ENCODE peak calls at places on chromosomes 4 and X, in six cellular contexts. B, Z, R, L, V and J are unnamed samples.

GRCh38 chrX:112512509-112512908 is 167.2 kb downstream of the LHFPL1 start:
- DNase-seq in L (no peak), Z (no peak), V (no peak), R (peak; percentile 26), B (no peak), J (peak; percentile 51)

GRCh38 chr4:84499065-84499982 is at the start of gene NKX6-1:
- DNase-seq in R (peak; percentile 91), B (no peak), V (no peak), L (no peak), Z (peak; percentile 60), J (peak; percentile 95)

GRCh38 chr4:9987749-9988346 is 33.4 kb downstream of the SLC2A9 start:
- DNase-seq in R (no peak), V (no peak), B (no peak), Z (no peak), L (no peak), J (no peak)

GRCh38 chr4:146446555-146446954 is 75.2 kb downstream of the SLC10A7 start:
- DNase-seq in L (no peak), R (no peak), V (no peak), B (no peak), Z (no peak), J (no peak)

GRCh38 chrX:12570859-12571501 is 220.2 kb upstream of the PRPS2 start:
- DNase-seq in B (no peak), L (no peak), V (no peak), Z (no peak), R (no peak), J (peak; percentile 42)

GRCh38 chrX:129318375-129318774 is 204.9 kb downstream of the SMARCA1 start:
- DNase-seq in L (no peak), B (no peak), Z (peak; percentile 15), R (no peak), V (no peak), J (no peak)

GRCh38 chrX:141662781-141663180 is 35.8 kb downstream of the SPANXD start:
- DNase-seq in L (no peak), Z (no peak), B (no peak), R (no peak), V (no peak), J (no peak)

GRCh38 chrX:110454336-110454735 is 95.7 kb downstream of the RTL9 start:
- DNase-seq in B (no peak), R (no peak), Z (no peak), L (no peak), V (no peak), J (no peak)

GRCh38 chr4:164402554-164402953 is 351.4 kb upstream of the SMIM31 start:
- DNase-seq in R (no peak), L (no peak), B (no peak), Z (no peak), V (no peak), J (no peak)

GRCh38 chr4:69907151-69907550 is 23.7 kb upstream of the CSN1S1 start:
- DNase-seq in Z (no peak), B (no peak), V (no peak), R (no peak), L (no peak), J (no peak)

GRCh38 chr4:36758779-36759178 is 477.4 kb downstream of the DTHD1 start:
- DNase-seq in L (no peak), V (no peak), Z (no peak), R (no peak), B (no peak), J (peak; percentile 83)

GRCh38 chr4:72496119-72496518 is 72.9 kb downstream of the ADAMTS3 start:
- DNase-seq in Z (no peak), B (no peak), L (no peak), V (no peak), R (no peak), J (no peak)

GRCh38 chrX:95071621-95072020 is 1397.6 kb downstream of the FAM133A start:
- DNase-seq in L (no peak), V (no peak), Z (no peak), R (no peak), B (no peak), J (no peak)

GRCh38 chr4:187183351-187183750 is 459.7 kb upstream of the FAT1 start:
- DNase-seq in R (no peak), Z (no peak), B (no peak), L (no peak), V (no peak), J (no peak)

GRCh38 chr4:72564184-72564583 is 4.8 kb downstream of the ADAMTS3 start:
- DNase-seq in V (no peak), Z (no peak), B (no peak), L (no peak), R (no peak), J (no peak)

GRCh38 chr4:6768539-6768905 is 14.0 kb upstream of the KIAA0232 start:
- DNase-seq in Z (peak; percentile 52), B (peak; percentile 46), L (no peak), V (no peak), R (no peak), J (no peak)

GRCh38 chr4:146033149-146033548 is 94.5 kb upstream of the ZNF827 start:
- DNase-seq in B (no peak), R (no peak), L (no peak), V (no peak), Z (peak; percentile 7), J (no peak)

GRCh38 chr4:1356181-1356998 is 9.4 kb downstream of the UVSSA start:
- DNase-seq in Z (peak; percentile 63), L (peak; percentile 54), B (no peak), R (peak; percentile 81), V (no peak), J (peak; percentile 80)

GRCh38 chrX:47831788-47832187 is 4.9 kb upstream of the ZNF81 start:
- DNase-seq in R (peak; percentile 66), B (peak; percentile 39), L (peak; percentile 10), Z (peak; percentile 29), V (no peak), J (peak; percentile 66)

GRCh38 chr4:38154251-38154650 is 194.1 kb downstream of the PTTG2 start:
- DNase-seq in Z (no peak), R (no peak), B (no peak), L (no peak), V (no peak), J (no peak)

GRCh38 chr4:38114435-38114834 is 154.2 kb downstream of the PTTG2 start:
- DNase-seq in V (no peak), R (no peak), Z (no peak), L (no peak), B (no peak), J (peak; percentile 60)

GRCh38 chr4:150355404-150355803 is 226.5 kb upstream of the MAB21L2 start:
- DNase-seq in L (no peak), B (no peak), Z (no peak), V (no peak), R (no peak), J (no peak)

GRCh38 chrX:72021975-72022374 is 109.7 kb downstream of the RTL5 start:
- DNase-seq in B (no peak), V (no peak), Z (no peak), L (no peak), R (peak; percentile 34), J (peak; percentile 25)

GRCh38 chr4:89305028-89305427 is 2.6 kb downstream of the GPRIN3 start:
- DNase-seq in R (no peak), L (no peak), V (no peak), B (no peak), Z (no peak), J (no peak)

GRCh38 chr4:69617083-69617694 is 22.3 kb downstream of the UGT2A2 start:
- DNase-seq in Z (no peak), R (peak; percentile 8), L (no peak), B (no peak), V (no peak), J (peak; percentile 43)

GRCh38 chr4:153326513-153326912 is 18.0 kb upstream of the MND1 start:
- DNase-seq in V (no peak), L (no peak), B (no peak), Z (no peak), R (no peak), J (no peak)

GRCh38 chrX:41559662-41560061 is 112.5 kb downstream of the NYX start:
- DNase-seq in V (no peak), Z (no peak), R (no peak), L (no peak), B (no peak), J (peak; percentile 10)

GRCh38 chrX:40552768-40553167 is 28.0 kb upstream of the ATP6AP2 start:
- DNase-seq in Z (no peak), L (no peak), B (no peak), R (peak; percentile 38), V (no peak), J (peak; percentile 18)

GRCh38 chr4:148649669-148650331 is 207.6 kb upstream of the NR3C2 start:
- DNase-seq in V (no peak), Z (no peak), L (no peak), B (no peak), R (no peak), J (no peak)

GRCh38 chr4:148648599-148648998 is 206.4 kb upstream of the NR3C2 start:
- DNase-seq in L (no peak), Z (no peak), V (no peak), R (no peak), B (no peak), J (no peak)

GRCh38 chr4:148651991-148652390 is 209.8 kb upstream of the NR3C2 start:
- DNase-seq in V (no peak), L (no peak), Z (no peak), R (peak; percentile 78), B (no peak), J (no peak)

GRCh38 chr4:148654131-148654530 is 211.9 kb upstream of the NR3C2 start:
- DNase-seq in B (no peak), L (no peak), R (no peak), Z (no peak), V (no peak), J (no peak)

GRCh38 chr4:148653681-148654080 is 211.5 kb upstream of the NR3C2 start:
- DNase-seq in B (no peak), L (no peak), V (no peak), R (no peak), Z (no peak), J (no peak)
- H3K36me3 ChIP-seq in B (no peaks in the 10 kb centered on the region), L (no peaks in the 10 kb centered on the region), V (no peaks in the 10 kb centered on the region), R (no peaks in the 10 kb centered on the region), Z (no peaks in the 10 kb centered on the region), J (no peaks in the 10 kb centered on the region)

GRCh38 chr4:3218824-3219760 is 29.9 kb upstream of the MSANTD1 start:
- DNase-seq in Z (no peak), L (no peak), B (peak; percentile 13), R (no peak), V (peak; percentile 26), J (no peak)
- H3K36me3 ChIP-seq in Z (peaks cover 87% of the 10 kb centered on the region), L (peaks cover 54% of the 10 kb centered on the region), B (no peaks in the 10 kb centered on the region), R (peaks cover 87% of the 10 kb centered on the region), V (peaks cover 97% of the 10 kb centered on the region), J (peaks cover 50% of the 10 kb centered on the region)

GRCh38 chr4:25790024-25790423 is 72.8 kb downstream of the SEL1L3 start:
- DNase-seq in V (no peak), Z (no peak), B (no peak), R (no peak), L (no peak), J (no peak)
- H3K36me3 ChIP-seq in V (no peaks in the 10 kb centered on the region), Z (no peaks in the 10 kb centered on the region), B (no peaks in the 10 kb centered on the region), R (peaks cover 24% of the 10 kb centered on the region), L (no peaks in the 10 kb centered on the region), J (no peaks in the 10 kb centered on the region)

DNA sequence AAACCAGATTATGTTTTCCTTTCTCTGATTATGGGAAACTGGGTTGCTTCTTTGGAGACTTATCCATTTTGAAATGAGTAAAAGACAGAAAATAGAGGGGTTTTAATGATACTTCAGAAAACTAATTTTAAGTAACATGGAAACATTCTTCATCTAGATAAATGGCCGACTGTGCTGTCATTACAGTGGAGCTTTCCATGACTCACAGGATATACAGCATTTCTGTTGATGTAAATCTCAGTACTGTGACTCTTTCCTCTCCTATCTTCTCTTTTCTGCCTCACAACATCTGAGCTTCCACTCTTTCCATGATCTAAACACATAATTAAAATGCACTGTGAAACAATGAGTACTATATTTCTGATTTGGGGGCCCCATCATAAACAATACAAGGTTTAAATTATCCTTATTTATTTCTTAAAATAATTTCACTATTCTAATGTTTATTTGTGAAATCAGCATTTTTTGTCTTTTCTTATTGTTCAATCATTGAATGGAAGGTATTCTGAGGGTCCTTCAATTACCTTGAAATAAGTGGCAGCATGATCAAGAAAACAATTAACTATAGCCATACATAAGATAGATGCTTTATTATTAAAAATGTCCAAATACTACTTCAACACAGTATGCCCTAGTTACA is 19.3 kb downstream of the SEC24D start:
- DNase-seq in B (no peak), R (no peak), V (no peak), L (no peak), Z (no peak), J (no peak)
- H3K36me3 ChIP-seq in B (peaks cover 3% of the 10 kb centered on the region), R (peaks cover 17% of the 10 kb centered on the region), V (peaks cover 42% of the 10 kb centered on the region), L (peaks cover 19% of the 10 kb centered on the region), Z (peaks cover 50% of the 10 kb centered on the region), J (peaks cover 30% of the 10 kb centered on the region)